ENCODE peak calls at places on chromosomes 7 and 10, in eight cellular contexts. V is spleen, E is heart left ventricle, K is coronary artery, P is right atrium auricular region, S is cardiac fibroblast, A is BE2C, R is endothelial cell. M is an unnamed sample.

GRCh38 chr10:74992068-74992467 is 119.4 kb upstream of the SAMD8 start:
- DNase-seq in A (no peak), V (no peak), E (no peak), K (no peak), R (no peak), S (no peak), P (no peak), M (no peak)

GRCh38 chr10:84117683-84118394 is 21.5 kb upstream of the GHITM start:
- DNase-seq in R (no peak), K (no peak), V (no peak), A (no peak), E (no peak), S (no peak), P (no peak), M (no peak)

GRCh38 chr10:100620087-100620835 is 84.5 kb downstream of the HIF1AN start:
- DNase-seq in E (no peak), S (no peak), R (no peak), P (no peak), A (no peak), K (no peak), V (peak; percentile 61), M (no peak)

GRCh38 chr7:123995617-123996326 is 37.1 kb downstream of the TMEM229A start:
- DNase-seq in S (peak; percentile 6), R (no peak), K (no peak), V (no peak), P (no peak), E (no peak), A (no peak), M (no peak)

GRCh38 chr7:141294122-141294829 is 220.4 kb downstream of the TMEM178B start:
- DNase-seq in V (no peak), K (no peak), E (no peak), S (no peak), P (no peak), A (no peak), R (no peak), M (no peak)

GRCh38 chr10:11242443-11243386 is 225.0 kb downstream of the CELF2 start:
- DNase-seq in R (no peak), E (peak; percentile 89), S (peak; percentile 50), V (peak; percentile 89), K (no peak), A (no peak), P (no peak), M (no peak)

GRCh38 chr10:26217396-26218105 is 977 bp downstream of the GAD2 start:
- DNase-seq in S (no peak), E (no peak), A (no peak), P (no peak), V (no peak), R (peak; percentile 22), K (no peak), M (no peak)

GRCh38 chr7:74288034-74288881 is 949 bp upstream of the CLIP2 start:
- DNase-seq in R (no peak), P (no peak), K (no peak), E (no peak), V (no peak), A (no peak), S (peak; percentile 56), M (peak; percentile 28)

GRCh38 chr7:88835147-88835728 is 39.7 kb upstream of the TEX47 start:
- DNase-seq in A (peak; percentile 15), R (peak; percentile 45), K (no peak), S (peak; percentile 10), P (no peak), E (no peak), V (no peak), M (peak; percentile 21)

GRCh38 chr7:74233655-74234280 is 20.4 kb downstream of the RFC2 start:
- DNase-seq in K (no peak), A (no peak), R (no peak), P (no peak), S (peak; percentile 44), V (no peak), E (no peak), M (no peak)

GRCh38 chr10:29470355-29470705 is 164.4 kb downstream of the SVIL start:
- DNase-seq in S (no peak), A (peak; percentile 57), K (peak; percentile 64), R (peak; percentile 67), V (no peak), P (no peak), E (no peak), M (no peak)

GRCh38 chr7:155644971-155645509 is 579 bp downstream of the RBM33 start:
- DNase-seq in K (no peak), E (peak; percentile 50), A (peak; percentile 29), V (peak; percentile 83), S (peak; percentile 32), R (no peak), P (no peak), M (peak; percentile 22)

GRCh38 chr7:150983893-150984368 is 5.8 kb upstream of the KCNH2 start:
- DNase-seq in V (no peak), R (peak; percentile 55), E (no peak), P (no peak), K (no peak), A (no peak), S (peak; percentile 40), M (peak; percentile 46)

GRCh38 chr10:44569193-44570091 is 184.5 kb upstream of the CXCL12 start:
- DNase-seq in A (no peak), E (peak; percentile 64), V (no peak), R (no peak), K (peak; percentile 84), S (peak; percentile 94), P (peak; percentile 78), M (no peak)

DNA sequence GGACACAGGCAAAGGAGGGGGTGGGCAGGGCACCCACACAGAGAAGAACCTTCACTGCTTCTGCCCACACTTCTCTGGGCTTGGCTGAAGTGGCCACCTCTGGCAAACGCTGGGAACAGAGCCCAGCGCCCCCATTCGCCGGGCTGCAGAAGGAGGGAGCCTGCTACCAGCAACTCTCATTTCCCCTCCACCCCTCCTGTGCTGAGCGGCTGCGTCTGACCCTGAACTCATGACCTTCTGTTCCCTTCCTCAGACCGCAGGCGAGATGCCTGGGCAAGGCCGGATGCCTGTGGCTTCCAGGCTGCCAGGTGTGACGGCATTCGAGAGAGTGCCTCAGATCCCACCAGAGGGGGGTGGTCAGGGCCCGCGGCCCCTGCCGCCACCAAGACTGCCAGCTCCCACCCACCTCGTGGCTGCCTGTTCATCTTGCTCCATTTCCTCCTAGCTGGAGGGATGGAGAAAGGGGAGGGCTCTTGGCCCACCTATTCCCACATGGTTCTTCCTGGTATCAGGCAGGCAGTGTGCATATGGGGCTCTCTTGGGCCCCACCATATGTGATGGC is 19.8 kb downstream of the DNAJB12 start:
- DNase-seq in E (peak; percentile 86), S (peak; percentile 99), P (peak; percentile 94), K (peak; percentile 99), A (peak; percentile 58), R (no peak), V (peak; percentile 99), M (peak; percentile 92)
- TF ChIP-seq CTCF in E (no peak), S (peak; percentile 21), P (no peak), K (no peak), A (peak; percentile 16), R (no peak), V (peak; percentile 6), M (no peak)

DNA sequence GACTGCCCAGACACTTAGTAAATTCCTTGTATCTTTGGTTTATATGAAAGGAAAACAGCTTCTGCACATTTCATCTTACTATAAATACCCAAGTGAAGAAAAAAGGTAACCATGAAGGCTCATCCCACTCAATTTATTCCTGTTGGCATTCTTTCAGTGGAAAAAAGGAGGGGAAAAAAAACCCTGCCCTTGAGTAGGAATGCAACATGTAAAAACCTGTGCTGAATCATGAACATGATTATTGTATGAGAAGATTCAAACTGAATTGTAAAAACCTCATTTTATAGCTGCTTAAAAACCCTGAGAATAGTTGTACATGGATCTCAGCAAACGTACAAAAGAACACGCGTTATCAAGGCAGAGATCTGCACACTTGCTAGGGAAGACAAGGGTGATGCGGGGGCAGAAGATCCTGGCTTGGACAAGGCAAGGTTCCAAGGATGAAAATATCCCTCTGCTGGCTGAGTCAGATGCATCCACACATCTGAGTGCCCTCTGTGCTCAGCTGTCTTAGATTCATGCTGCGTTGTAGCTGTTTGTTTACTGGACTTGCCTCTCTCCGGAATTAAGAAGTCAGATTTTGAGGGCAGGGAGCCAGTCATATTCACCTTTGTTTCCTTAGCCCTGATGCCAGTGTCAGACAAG is 658.2 kb downstream of the PARD3 start:
- DNase-seq in P (no peak), A (no peak), R (no peak), E (no peak), S (peak; percentile 36), V (no peak), K (no peak), M (no peak)
- TF ChIP-seq CTCF in P (no peak), A (no peak), R (no peak), E (no peak), S (peak; percentile 38), V (no peak), K (no peak), M (no peak)

GRCh38 chr7:144011458-144012230 is 11.5 kb downstream of the OR6B1 start:
- DNase-seq in E (no peak), R (no peak), P (no peak), A (no peak), S (peak; percentile 31), V (no peak), K (no peak), M (no peak)
- TF ChIP-seq CTCF in E (no peak), R (no peak), P (no peak), A (no peak), S (no peak), V (no peak), K (no peak), M (no peak)

GRCh38 chr10:61896854-61897661 is 4.4 kb upstream of the ARID5B start:
- DNase-seq in A (peak; percentile 61), S (peak; percentile 86), R (peak; percentile 74), V (peak; percentile 91), P (peak; percentile 70), K (peak; percentile 76), E (peak; percentile 74), M (peak; percentile 71)

GRCh38 chr10:61899663-61899996 is 1.9 kb upstream of the ARID5B start:
- DNase-seq in E (no peak), S (no peak), R (no peak), V (no peak), K (no peak), P (no peak), A (no peak), M (no peak)

GRCh38 chr10:61899045-61899444 is 2.5 kb upstream of the ARID5B start:
- DNase-seq in E (no peak), S (peak; percentile 60), A (no peak), P (no peak), R (no peak), V (no peak), K (no peak), M (no peak)

GRCh38 chr10:61898435-61898778 is 3.1 kb upstream of the ARID5B start:
- DNase-seq in V (no peak), R (no peak), E (no peak), P (no peak), S (no peak), A (peak; percentile 53), K (no peak), M (no peak)

DNA sequence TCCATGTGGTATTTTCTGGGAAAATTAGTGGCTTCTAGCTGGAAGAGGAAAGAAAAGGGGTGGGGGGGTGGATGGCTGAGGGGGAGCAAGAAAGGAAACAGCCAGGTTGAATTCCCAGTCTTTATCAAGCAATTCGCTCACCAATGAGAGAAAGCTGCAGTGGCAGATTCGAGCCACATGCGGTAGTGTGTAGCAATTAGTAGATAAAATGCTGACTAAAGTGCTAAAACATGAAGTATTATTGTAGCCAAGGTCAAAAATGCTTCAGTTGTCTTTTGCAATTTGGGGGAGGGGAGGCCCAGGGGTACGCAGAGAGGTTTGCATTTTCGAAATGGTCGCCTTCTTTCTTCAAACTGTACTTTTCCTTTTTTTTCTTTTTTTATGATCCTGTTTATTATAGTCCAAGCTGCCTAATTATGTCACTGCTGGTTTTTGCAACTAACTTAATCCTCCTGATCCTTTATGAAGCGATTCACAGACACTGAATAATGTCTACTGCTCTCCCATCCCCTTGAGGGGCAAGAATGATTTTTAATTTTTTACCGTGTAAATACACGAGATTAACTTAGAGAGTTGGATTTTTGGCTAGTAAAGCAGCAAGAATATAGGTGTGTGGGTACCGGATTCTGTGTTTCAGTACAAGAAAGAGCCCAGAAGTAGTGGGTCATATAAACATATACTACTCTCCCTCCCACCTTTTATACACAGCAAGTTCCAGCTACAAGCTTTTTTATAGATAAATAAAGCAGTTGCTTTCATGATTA is 3.6 kb upstream of the ARID5B start:
- DNase-seq in V (no peak), E (peak; percentile 58), A (peak; percentile 31), K (no peak), R (peak; percentile 29), S (peak; percentile 74), P (peak; percentile 80), M (peak; percentile 43)
- TF ChIP-seq CTCF in V (peak; percentile 34), E (no peak), A (peak; percentile 40), K (no peak), R (no peak), S (peak; percentile 46), P (peak; percentile 44), M (no peak)

M was measured in Calu3.